ENCODE peak calls at places on chromosomes 3 and 15, in nine cellular contexts. U is brain microvascular endothelial cell; I is skeletal muscle cell; R is LHCN-M2; G is activated CD4-positive, alpha-beta T cell treated with anti-CD3 and anti-CD28 coated beads for 48 hours; A is NCI-H460; O is fibroblast of mammary gland; B is CD8-positive, alpha-beta T cell; S is NT2/D1. D is an unnamed sample.
A peak's percentile ranks its signal among the peaks of the same experiment; 100 is the strongest.

GRCh38 chr3:139120336-139120971 is 75.8 kb upstream of the PRR23C start:
- DNase-seq in U (peak; percentile 80), I (peak; percentile 93), R (peak; percentile 100), G (no peak), A (no peak), O (peak; percentile 99), B (no peak), S (no peak), D (no peak)

GRCh38 chr15:65869954-65870871 is 922 bp downstream of the RAB11A start:
- DNase-seq in U (peak; percentile 28), I (no peak), R (peak; percentile 19), G (peak; percentile 34), A (no peak), O (peak; percentile 32), B (peak; percentile 18), S (peak; percentile 25), D (no peak)

GRCh38 chr15:25394893-25395292 is 43.9 kb downstream of the UBE3A start:
- DNase-seq in U (no peak), I (no peak), R (no peak), G (no peak), A (no peak), O (no peak), B (no peak), S (no peak), D (no peak)

GRCh38 chr3:51938780-51939425 is 2.8 kb downstream of the RRP9 start:
- DNase-seq in U (no peak), I (no peak), R (no peak), G (no peak), A (no peak), O (no peak), B (no peak), S (no peak), D (no peak)

GRCh38 chr15:88651293-88651692 is 12.5 kb downstream of the ISG20 start:
- DNase-seq in U (no peak), I (no peak), R (no peak), G (no peak), A (no peak), O (no peak), B (no peak), S (no peak), D (no peak)

GRCh38 chr15:99054025-99054387 is 46.4 kb upstream of the PGPEP1L start:
- DNase-seq in U (no peak), I (no peak), R (no peak), G (no peak), A (no peak), O (no peak), B (no peak), S (no peak), D (no peak)

GRCh38 chr3:181936774-181937173 is 225.0 kb downstream of the SOX2 start:
- DNase-seq in U (no peak), I (no peak), R (no peak), G (no peak), A (no peak), O (no peak), B (no peak), S (no peak), D (no peak)

GRCh38 chr3:15323063-15323462 is 9.3 kb downstream of the SH3BP5 start:
- DNase-seq in U (no peak), I (no peak), R (no peak), G (no peak), A (no peak), O (no peak), B (no peak), S (no peak), D (no peak)

GRCh38 chr3:140298043-140298442 is 363.1 kb downstream of the CLSTN2 start:
- DNase-seq in U (no peak), I (no peak), R (no peak), G (no peak), A (no peak), O (no peak), B (no peak), S (no peak), D (no peak)

GRCh38 chr3:73432021-73432722 is 192.6 kb downstream of the PDZRN3 start:
- DNase-seq in U (peak; percentile 37), I (no peak), R (peak; percentile 40), G (no peak), A (peak; percentile 36), O (peak; percentile 63), B (no peak), S (peak; percentile 20), D (peak; percentile 54)

GRCh38 chr3:171258316-171258715 is 201.9 kb downstream of the TNIK start:
- DNase-seq in U (no peak), I (no peak), R (peak; percentile 15), G (no peak), A (no peak), O (no peak), B (no peak), S (no peak), D (no peak)

GRCh38 chr3:131480116-131480515 is 22.7 kb downstream of the MRPL3 start:
- DNase-seq in U (no peak), I (no peak), R (peak; percentile 12), G (no peak), A (no peak), O (no peak), B (no peak), S (no peak), D (no peak)

GRCh38 chr3:111582114-111582461 is 13.1 kb downstream of the ZBED2 start:
- DNase-seq in U (peak; percentile 88), I (peak; percentile 55), R (peak; percentile 67), G (no peak), A (no peak), O (peak; percentile 38), B (no peak), S (no peak), D (peak; percentile 57)

GRCh38 chr15:49876401-49877038 is 242.5 kb downstream of the ATP8B4 start:
- DNase-seq in U (no peak), I (no peak), R (no peak), G (no peak), A (no peak), O (no peak), B (no peak), S (peak; percentile 28), D (peak; percentile 7)

D was measured in COLO829.